ENCODE peak calls at places on chromosomes 4 and X, in five cellular contexts. D is iPS DF 6.9, A is ovary, C is fibroblast of lung, V is A673. G is an unnamed sample.

GRCh38 chrX:68443155-68443868 is 10.0 kb upstream of the OPHN1 start:
- DNase-seq in C (peak; percentile 58), A (no peak), D (no peak), V (peak; percentile 24), G (no peak)

GRCh38 chrX:131270085-131270484 is 19.0 kb downstream of the IGSF1 start:
- DNase-seq in C (no peak), V (no peak), A (no peak), D (no peak), G (no peak)

GRCh38 chr4:176001171-176002006 is 64.3 kb upstream of the WDR17 start:
- DNase-seq in V (peak; percentile 14), D (peak; percentile 55), A (no peak), C (peak; percentile 57), G (peak; percentile 38)

GRCh38 chr4:184475096-184475461 is 729 bp upstream of the IRF2 start:
- DNase-seq in C (peak; percentile 42), A (peak; percentile 60), D (no peak), V (peak; percentile 41), G (no peak)

GRCh38 chr4:140793291-140793690 is 37.1 kb upstream of the TBC1D9 start:
- DNase-seq in V (no peak), D (no peak), C (no peak), A (no peak), G (no peak)

GRCh38 chr4:13888112-13888511 is 260.6 kb upstream of the BOD1L1 start:
- DNase-seq in A (no peak), V (peak; percentile 23), D (no peak), C (peak; percentile 93), G (no peak)

GRCh38 chrX:43166874-43167273 is 388.9 kb upstream of the PPP1R2C start:
- DNase-seq in C (no peak), V (no peak), A (no peak), D (no peak), G (no peak)

GRCh38 chr4:86918539-86919072 is 16.2 kb upstream of the AFF1 start:
- DNase-seq in C (peak; percentile 73), V (no peak), D (no peak), A (no peak), G (no peak)

GRCh38 chr4:188439641-188440311 is 300.5 kb downstream of the TRIML1 start:
- DNase-seq in D (no peak), A (no peak), C (no peak), V (peak; percentile 57), G (no peak)

GRCh38 chrX:1450381-1451161 is 2.1 kb downstream of the ASMTL start:
- DNase-seq in A (no peak), V (no peak), D (no peak), C (no peak), G (no peak)

GRCh38 chr4:90190510-90190909 is 63.3 kb downstream of the CCSER1 start:
- DNase-seq in D (no peak), V (no peak), C (no peak), A (no peak), G (no peak)

GRCh38 chr4:24433515-24434192 is 150.7 kb downstream of the DHX15 start:
- DNase-seq in C (no peak), A (no peak), D (no peak), V (no peak), G (no peak)

GRCh38 chr4:13860126-13860525 is 232.6 kb upstream of the BOD1L1 start:
- DNase-seq in D (peak; percentile 13), V (peak; percentile 37), A (no peak), C (no peak), G (peak; percentile 15)

GRCh38 chr4:91488946-91489345 is 814.8 kb upstream of the GRID2 start:
- DNase-seq in D (no peak), C (peak; percentile 71), A (no peak), V (no peak), G (no peak)

GRCh38 chr4:152352215-152352614 is 183.7 kb downstream of the FBXW7 start:
- DNase-seq in C (no peak), V (no peak), D (no peak), A (no peak), G (no peak)
- H3K27ac ChIP-seq in C (peak overlapping the region; percentile 71), V (peak overlapping the region; percentile 77), D (no peak overlapping the region), A (no peak overlapping the region), G (no peak overlapping the region)

DNA sequence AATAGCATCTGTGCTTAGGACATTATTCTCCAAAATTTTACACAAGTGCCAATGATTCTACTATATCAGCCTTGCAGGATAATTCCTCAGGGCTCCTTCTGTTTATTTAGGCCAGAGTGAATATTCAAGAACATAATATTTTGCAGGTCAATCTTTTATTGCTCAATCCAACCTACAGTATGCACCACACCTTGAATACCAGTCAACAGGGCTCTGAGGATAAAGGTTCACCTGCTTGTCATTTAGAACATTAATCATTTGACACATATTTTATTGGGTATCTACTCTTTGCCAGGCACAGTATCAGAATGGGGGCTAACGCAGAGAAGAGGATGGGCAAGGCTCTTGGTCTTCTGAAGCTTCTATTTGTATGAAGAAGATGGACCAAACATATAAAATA is 66.2 kb upstream of the SHISA3 start:
- DNase-seq in C (no peak), D (no peak), V (no peak), A (no peak), G (no peak)
- H3K27ac ChIP-seq in C (no peak overlapping the region), D (no peak overlapping the region), V (no peak overlapping the region), A (no peak overlapping the region), G (no peak overlapping the region)

DNA sequence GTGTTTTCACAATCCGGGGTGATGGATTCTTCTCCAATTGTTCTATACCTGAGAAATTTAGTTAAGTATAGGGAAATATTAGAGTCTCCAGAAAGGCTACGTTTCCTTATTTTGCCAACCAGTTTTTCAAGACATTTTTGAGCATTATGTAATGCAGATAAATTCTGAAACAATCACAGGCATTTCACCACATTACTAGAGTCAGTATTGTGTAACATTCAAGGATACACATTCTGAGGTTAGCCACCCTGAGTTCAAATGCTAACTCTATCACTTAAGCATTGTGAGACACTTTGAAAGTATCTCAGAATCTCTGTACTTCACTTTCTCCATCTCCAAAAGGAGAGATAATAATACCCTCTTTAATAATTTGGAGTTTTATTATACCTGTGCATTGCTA is 10.6 kb downstream of the SULT1B1 start:
- DNase-seq in D (no peak), C (peak; percentile 61), A (no peak), V (no peak), G (no peak)
- H3K27ac ChIP-seq in D (no peak overlapping the region), C (no peak overlapping the region), A (no peak overlapping the region), V (no peak overlapping the region), G (no peak overlapping the region)

GRCh38 chr4:40164459-40164858 is 32.4 kb upstream of the RHOH start:
- DNase-seq in D (no peak), C (peak; percentile 16), A (no peak), V (no peak), G (no peak)
- H3K27ac ChIP-seq in D (no peak overlapping the region), C (no peak overlapping the region), A (no peak overlapping the region), V (no peak overlapping the region), G (no peak overlapping the region)

GRCh38 chrX:74535211-74535621 is 79.2 kb downstream of the RLIM start:
- DNase-seq in V (peak; percentile 88), A (peak; percentile 20), D (no peak), C (peak; percentile 63), G (no peak)

GRCh38 chrX:74537011-74537390 is 77.4 kb downstream of the RLIM start:
- DNase-seq in D (no peak), V (peak; percentile 18), C (peak; percentile 38), A (peak; percentile 53), G (no peak)

GRCh38 chrX:74536142-74537010 is 78.0 kb downstream of the RLIM start:
- DNase-seq in D (no peak), C (peak; percentile 90), V (peak; percentile 91), A (peak; percentile 89), G (peak; percentile 75)

GRCh38 chrX:74535633-74536141 is 78.7 kb downstream of the RLIM start:
- DNase-seq in C (peak; percentile 82), V (peak; percentile 86), A (peak; percentile 85), D (no peak), G (no peak)

GRCh38 chrX:74534569-74535038 is 79.8 kb downstream of the RLIM start:
- DNase-seq in A (no peak), D (no peak), C (peak; percentile 74), V (peak; percentile 68), G (no peak)
- H3K27ac ChIP-seq in A (no peak overlapping the region), D (no peak overlapping the region), C (peak overlapping the region; percentile 47), V (peak overlapping the region; percentile 73), G (no peak overlapping the region)

DNA sequence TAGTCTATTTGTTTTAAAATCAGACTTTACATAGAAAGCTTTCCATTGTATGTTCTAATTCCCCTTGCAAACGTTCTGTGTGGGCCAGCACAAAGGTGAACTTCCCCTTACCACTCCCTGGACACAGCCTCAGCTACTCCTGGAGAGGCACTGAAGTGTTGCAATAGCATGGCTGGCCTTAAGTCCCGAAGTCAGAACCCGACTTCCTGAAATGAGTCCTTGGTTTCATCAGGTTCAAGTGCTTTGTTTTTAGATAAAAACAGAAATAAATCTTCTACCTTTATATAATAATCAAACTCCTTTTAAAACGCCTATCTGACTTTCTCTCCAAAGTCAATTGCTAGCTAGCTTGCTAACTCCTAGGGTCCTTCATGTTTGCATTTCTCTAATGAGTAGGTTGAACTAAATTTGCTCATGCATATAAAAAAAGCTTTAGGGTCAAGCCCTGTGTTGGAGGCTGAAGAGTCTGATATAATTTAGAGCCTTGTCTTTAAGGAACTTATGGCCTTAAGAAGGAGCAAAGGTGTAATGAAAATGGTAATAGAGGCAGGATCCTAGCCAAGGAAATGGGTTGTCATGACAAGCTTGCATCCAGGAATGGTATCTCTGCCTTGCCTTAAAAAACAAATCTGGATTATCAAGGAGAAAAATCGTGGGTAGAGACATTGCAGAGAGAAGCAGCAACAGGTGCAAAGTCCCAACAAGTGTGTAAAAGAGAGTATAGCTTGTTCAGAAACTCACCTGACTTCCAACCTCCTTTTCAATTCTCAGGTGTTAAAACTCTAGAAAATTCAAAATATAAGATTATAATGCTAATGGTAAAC is 9.1 kb downstream of the BMP3 start:
- DNase-seq in A (no peak), C (no peak), D (no peak), V (no peak), G (no peak)
- H3K27ac ChIP-seq in A (no peak overlapping the region), C (no peak overlapping the region), D (no peak overlapping the region), V (no peak overlapping the region), G (no peak overlapping the region)

DNA sequence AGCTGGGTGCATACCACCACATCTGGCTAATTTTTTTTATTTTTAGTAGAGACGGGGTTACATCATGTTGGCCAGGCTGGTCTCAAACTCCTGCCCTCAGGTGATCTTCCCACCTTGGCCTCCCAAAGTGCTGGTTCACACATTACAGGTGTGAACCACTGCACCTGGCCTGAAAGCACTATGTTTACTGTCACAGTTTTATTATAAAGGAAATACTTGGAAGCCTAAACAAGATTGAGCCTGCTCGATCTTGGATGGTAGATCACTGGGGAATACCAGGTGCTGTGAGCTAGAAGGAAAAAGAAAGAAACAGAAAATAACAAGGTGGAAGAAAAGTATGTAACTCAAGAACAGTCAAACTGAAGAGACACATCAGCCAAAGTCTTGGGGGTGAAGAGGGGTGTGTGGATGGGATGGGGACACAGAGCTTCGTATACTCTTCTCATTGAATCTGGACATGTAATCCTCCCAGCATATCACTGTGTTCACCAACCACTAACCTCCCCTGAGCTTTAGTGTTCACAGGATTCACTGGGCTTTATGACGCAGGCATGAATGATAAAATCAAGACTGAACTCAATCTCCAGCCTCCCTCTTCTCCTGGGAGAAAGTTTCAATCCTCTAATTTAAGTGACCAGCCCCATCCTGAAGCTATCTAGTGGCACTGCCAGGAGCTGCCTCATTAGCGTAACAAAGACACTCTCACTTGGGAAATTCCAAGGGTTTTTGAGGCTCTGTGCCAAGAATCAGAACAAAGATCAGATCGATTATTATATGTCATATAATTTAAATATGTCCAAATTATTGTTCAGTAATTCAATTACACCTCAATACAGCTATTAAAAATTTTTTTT is 40.9 kb downstream of the PDS5A start:
- DNase-seq in D (peak; percentile 11), A (no peak), C (no peak), V (peak; percentile 54), G (no peak)
- H3K27ac ChIP-seq in D (no peak overlapping the region), A (no peak overlapping the region), C (no peak overlapping the region), V (peak overlapping the region; percentile 37), G (no peak overlapping the region)

G was measured in substantia nigra.